ENCODE peak calls at places on chromosomes 5 and 9, in ten cellular contexts. A is SK-N-SH, M is D341Med, O is substantia nigra, K is HTR-8/SVneo, H is posterior cingulate gyrus, E is GM13977, I is H54, L is left ventricle myocardium inferior, Y is WTC11. S is an unnamed sample.

GRCh38 chr9:131402073-131402472 is 8.2 kb downstream of the PRRC2B start:
- DNase-seq in A (no peak), M (no peak), O (no peak), K (no peak), H (peak; percentile 79), E (no peak), I (no peak), L (no peak), Y (no peak), S (peak; percentile 80)

GRCh38 chr9:7369384-7369821 is 430.2 kb downstream of the DMAC1 start:
- DNase-seq in A (no peak), M (no peak), O (no peak), K (no peak), H (no peak), E (no peak), I (no peak), L (no peak), Y (no peak), S (no peak)

GRCh38 chr5:118611332-118611945 is 376.9 kb downstream of the DTWD2 start:
- DNase-seq in A (peak; percentile 22), M (peak; percentile 52), O (no peak), K (peak; percentile 28), H (no peak), E (peak; percentile 20), I (peak; percentile 6), L (no peak), Y (peak; percentile 52), S (no peak)

GRCh38 chr5:75623846-75624245 is 12.6 kb downstream of the ANKDD1B start:
- DNase-seq in A (no peak), M (no peak), O (no peak), K (no peak), H (no peak), E (no peak), I (no peak), L (no peak), Y (no peak), S (no peak)

GRCh38 chr5:150155258-150156032 is at the start of gene PDGFRB:
- DNase-seq in A (peak; percentile 88), M (peak; percentile 47), O (peak; percentile 44), K (peak; percentile 86), H (peak; percentile 95), E (peak; percentile 82), I (peak; percentile 78), L (peak; percentile 91), Y (peak; percentile 67), S (peak; percentile 85)

GRCh38 chr9:23686896-23687295 is 139.1 kb downstream of the ELAVL2 start:
- DNase-seq in A (no peak), M (no peak), O (no peak), K (no peak), H (no peak), E (no peak), I (no peak), L (no peak), Y (no peak), S (no peak)

GRCh38 chr5:39138892-39139291 is 64.7 kb upstream of the RICTOR start:
- DNase-seq in A (no peak), M (no peak), O (no peak), K (peak; percentile 54), H (no peak), E (no peak), I (no peak), L (no peak), Y (no peak), S (peak; percentile 13)

GRCh38 chr9:69900406-69900805 is 79.8 kb downstream of the CFAP95 start:
- DNase-seq in A (no peak), M (no peak), O (no peak), K (no peak), H (no peak), E (no peak), I (no peak), L (no peak), Y (no peak), S (peak; percentile 71)

GRCh38 chr9:121820286-121821005 is 169.0 kb downstream of the DAB2IP start:
- DNase-seq in A (no peak), M (no peak), O (no peak), K (no peak), H (no peak), E (no peak), I (no peak), L (no peak), Y (no peak), S (no peak)

GRCh38 chr5:53936481-53937352 is 373.7 kb downstream of the ARL15 start:
- DNase-seq in A (peak; percentile 9), M (no peak), O (no peak), K (no peak), H (no peak), E (no peak), I (no peak), L (peak; percentile 29), Y (no peak), S (no peak)

GRCh38 chr5:77176429-77176828 is 34.1 kb upstream of the PDE8B start:
- DNase-seq in A (no peak), M (no peak), O (no peak), K (no peak), H (peak; percentile 81), E (no peak), I (no peak), L (no peak), Y (no peak), S (no peak)

GRCh38 chr5:74149395-74149794 is 491.1 kb downstream of the ENC1 start:
- DNase-seq in A (no peak), M (no peak), O (no peak), K (no peak), H (no peak), E (no peak), I (no peak), L (no peak), Y (no peak), S (peak; percentile 62)

GRCh38 chr5:1108008-1108864 is 3.6 kb downstream of the SLC12A7 start:
- DNase-seq in A (no peak), M (no peak), O (no peak), K (no peak), H (no peak), E (no peak), I (no peak), L (no peak), Y (no peak), S (no peak)

GRCh38 chr5:157471709-157472108 is 11.7 kb downstream of the NIPAL4 start:
- DNase-seq in A (peak; percentile 51), M (peak; percentile 38), O (no peak), K (peak; percentile 35), H (no peak), E (peak; percentile 50), I (peak; percentile 37), L (no peak), Y (peak; percentile 50), S (peak; percentile 23)

GRCh38 chr5:13477118-13477737 is 467.3 kb downstream of the DNAH5 start:
- DNase-seq in A (no peak), M (no peak), O (no peak), K (peak; percentile 48), H (no peak), E (no peak), I (peak; percentile 23), L (no peak), Y (no peak), S (peak; percentile 72)

GRCh38 chr9:18237776-18238175 is 236.2 kb upstream of the ADAMTSL1 start:
- DNase-seq in A (no peak), M (no peak), O (no peak), K (no peak), H (no peak), E (no peak), I (no peak), L (no peak), Y (no peak), S (no peak)

GRCh38 chr9:114288233-114289051 is 34.5 kb upstream of the ORM1 start:
- DNase-seq in A (no peak), M (no peak), O (no peak), K (peak; percentile 45), H (peak; percentile 60), E (no peak), I (peak; percentile 54), L (peak; percentile 9), Y (peak; percentile 43), S (peak; percentile 89)

GRCh38 chr5:14239404-14239803 is 96.3 kb downstream of the TRIO start:
- DNase-seq in A (no peak), M (no peak), O (no peak), K (no peak), H (no peak), E (no peak), I (no peak), L (no peak), Y (no peak), S (no peak)

GRCh38 chr9:109129470-109130197 is 9.9 kb upstream of the TMEM245 start:
- DNase-seq in A (no peak), M (no peak), O (no peak), K (no peak), H (no peak), E (no peak), I (no peak), L (no peak), Y (no peak), S (no peak)

GRCh38 chr9:132443951-132444615 is 34.1 kb downstream of the CFAP77 start:
- DNase-seq in A (peak; percentile 65), M (no peak), O (no peak), K (no peak), H (no peak), E (no peak), I (no peak), L (no peak), Y (no peak), S (peak; percentile 45)

GRCh38 chr5:56993241-56993640 is 41.3 kb upstream of the MIER3 start:
- DNase-seq in A (no peak), M (no peak), O (no peak), K (no peak), H (no peak), E (no peak), I (no peak), L (no peak), Y (no peak), S (no peak)

GRCh38 chr9:70475211-70475610 is 60.8 kb upstream of the KLF9 start:
- DNase-seq in A (no peak), M (no peak), O (no peak), K (no peak), H (no peak), E (no peak), I (no peak), L (no peak), Y (no peak), S (no peak)

GRCh38 chr5:87120518-87121314 is 147.0 kb upstream of the RASA1 start:
- DNase-seq in A (no peak), M (no peak), O (no peak), K (peak; percentile 20), H (no peak), E (peak; percentile 29), I (no peak), L (no peak), Y (no peak), S (peak; percentile 92)

GRCh38 chr5:139638736-139639618 is 9.2 kb upstream of the CXXC5 start:
- DNase-seq in A (peak; percentile 59), M (peak; percentile 86), O (no peak), K (no peak), H (peak; percentile 76), E (no peak), I (no peak), L (no peak), Y (no peak), S (no peak)

GRCh38 chr5:56449071-56449470 is 215.9 kb upstream of the ANKRD55 start:
- DNase-seq in A (no peak), M (no peak), O (no peak), K (no peak), H (no peak), E (no peak), I (no peak), L (no peak), Y (no peak), S (no peak)

GRCh38 chr5:116600876-116601275 is 26.3 kb upstream of the SEMA6A start:
- DNase-seq in A (no peak), M (no peak), O (no peak), K (no peak), H (no peak), E (no peak), I (no peak), L (no peak), Y (no peak), S (peak; percentile 47)

GRCh38 chr5:40984884-40985283 is 75.6 kb downstream of the C7 start:
- DNase-seq in A (no peak), M (no peak), O (no peak), K (no peak), H (no peak), E (no peak), I (no peak), L (no peak), Y (no peak), S (peak; percentile 6)

GRCh38 chr9:130912932-130913598 is 16.5 kb upstream of the QRFP start:
- DNase-seq in A (no peak), M (no peak), O (peak; percentile 19), K (peak; percentile 77), H (peak; percentile 91), E (no peak), I (peak; percentile 26), L (no peak), Y (no peak), S (peak; percentile 90)